ENCODE peak calls at places on chromosomes 13 and 19, in seven cellular contexts. U, H, I, W, J, V and F are unnamed samples.
A peak's percentile ranks its signal among the peaks of the same experiment; 100 is the strongest.

GRCh38 chr13:23966691-23967615 is 69.7 kb upstream of the C1QTNF9B start:
- DNase-seq in U (no peak), H (no peak), I (no peak), W (no peak), J (no peak), V (no peak), F (no peak)

GRCh38 chr19:6734096-6734696 is 3.2 kb downstream of the GPR108 start:
- DNase-seq in U (no peak), H (no peak), I (no peak), W (peak; percentile 42), J (no peak), V (no peak), F (no peak)

GRCh38 chr19:42096255-42096837 is 20.4 kb downstream of the ZNF574 start:
- DNase-seq in U (no peak), H (no peak), I (no peak), W (no peak), J (no peak), V (no peak), F (no peak)

GRCh38 chr13:88000787-88001186 is 329.6 kb downstream of the SLITRK5 start:
- DNase-seq in U (no peak), H (no peak), I (no peak), W (no peak), J (no peak), V (no peak), F (no peak)

GRCh38 chr13:24923305-24923640 is 159.3 kb downstream of the RNF17 start:
- DNase-seq in U (peak; percentile 12), H (no peak), I (no peak), W (no peak), J (no peak), V (no peak), F (no peak)

GRCh38 chr13:112102243-112102642 is 35.3 kb downstream of the SOX1 start:
- DNase-seq in U (no peak), H (no peak), I (no peak), W (no peak), J (no peak), V (no peak), F (no peak)

GRCh38 chr19:17421942-17422341 is 2.1 kb downstream of the MVB12A start:
- DNase-seq in U (no peak), H (no peak), I (no peak), W (no peak), J (no peak), V (no peak), F (no peak)

GRCh38 chr13:27919934-27920676 is at the start of gene PDX1:
- DNase-seq in U (no peak), H (no peak), I (no peak), W (no peak), J (peak; percentile 46), V (no peak), F (no peak)

GRCh38 chr13:27927444-27928352 is 7.9 kb downstream of the PDX1 start:
- DNase-seq in U (no peak), H (no peak), I (no peak), W (no peak), J (no peak), V (no peak), F (no peak)

GRCh38 chr13:40983725-40984669 is 35.1 kb downstream of the ELF1 start:
- DNase-seq in U (no peak), H (no peak), I (no peak), W (no peak), J (no peak), V (no peak), F (no peak)

GRCh38 chr19:44848036-44848804 is 2.1 kb downstream of the NECTIN2 start:
- DNase-seq in U (peak; percentile 53), H (no peak), I (no peak), W (peak; percentile 53), J (no peak), V (no peak), F (no peak)

DNA sequence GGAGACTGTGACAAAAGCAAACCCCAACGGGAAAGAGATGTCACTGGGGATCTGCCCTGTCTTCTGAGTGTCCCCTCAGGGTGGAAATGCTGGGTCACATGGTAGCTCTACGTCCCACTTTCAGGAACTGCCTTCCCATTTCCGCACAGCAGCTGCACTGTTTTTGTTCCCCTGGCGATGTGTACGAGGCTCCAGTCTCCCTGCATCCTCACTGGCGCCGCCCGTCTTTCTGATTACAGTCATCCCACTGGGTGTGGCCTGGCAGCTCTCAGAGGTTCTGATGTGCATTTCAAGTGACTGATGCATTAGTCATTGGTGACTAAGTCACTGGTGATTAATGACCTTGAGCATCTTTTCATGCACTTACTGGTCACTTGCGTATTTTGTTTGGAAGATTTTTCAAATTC is 21.2 kb downstream of the PCID2 start:
- DNase-seq in U (peak; percentile 85), H (peak; percentile 93), I (peak; percentile 91), W (no peak), J (peak; percentile 97), V (peak; percentile 33), F (peak; percentile 62)
- H3K4me1 ChIP-seq in U (peaks cover 13% of the 10 kb centered on the region), H (no peaks in the 10 kb centered on the region), I (peaks cover 17% of the 10 kb centered on the region), W (no peaks in the 10 kb centered on the region), J (peaks cover 15% of the 10 kb centered on the region), V (no peaks in the 10 kb centered on the region), F (no peaks in the 10 kb centered on the region)

GRCh38 chr13:113642563-113642962 is 15.4 kb downstream of the ATP4B start:
- DNase-seq in U (no peak), H (no peak), I (no peak), W (no peak), J (no peak), V (no peak), F (no peak)
- H3K4me1 ChIP-seq in U (peaks cover 7% of the 10 kb centered on the region), H (no peaks in the 10 kb centered on the region), I (peaks cover 14% of the 10 kb centered on the region), W (peaks cover 16% of the 10 kb centered on the region), J (peaks cover 7% of the 10 kb centered on the region), V (no peaks in the 10 kb centered on the region), F (no peaks in the 10 kb centered on the region)

DNA sequence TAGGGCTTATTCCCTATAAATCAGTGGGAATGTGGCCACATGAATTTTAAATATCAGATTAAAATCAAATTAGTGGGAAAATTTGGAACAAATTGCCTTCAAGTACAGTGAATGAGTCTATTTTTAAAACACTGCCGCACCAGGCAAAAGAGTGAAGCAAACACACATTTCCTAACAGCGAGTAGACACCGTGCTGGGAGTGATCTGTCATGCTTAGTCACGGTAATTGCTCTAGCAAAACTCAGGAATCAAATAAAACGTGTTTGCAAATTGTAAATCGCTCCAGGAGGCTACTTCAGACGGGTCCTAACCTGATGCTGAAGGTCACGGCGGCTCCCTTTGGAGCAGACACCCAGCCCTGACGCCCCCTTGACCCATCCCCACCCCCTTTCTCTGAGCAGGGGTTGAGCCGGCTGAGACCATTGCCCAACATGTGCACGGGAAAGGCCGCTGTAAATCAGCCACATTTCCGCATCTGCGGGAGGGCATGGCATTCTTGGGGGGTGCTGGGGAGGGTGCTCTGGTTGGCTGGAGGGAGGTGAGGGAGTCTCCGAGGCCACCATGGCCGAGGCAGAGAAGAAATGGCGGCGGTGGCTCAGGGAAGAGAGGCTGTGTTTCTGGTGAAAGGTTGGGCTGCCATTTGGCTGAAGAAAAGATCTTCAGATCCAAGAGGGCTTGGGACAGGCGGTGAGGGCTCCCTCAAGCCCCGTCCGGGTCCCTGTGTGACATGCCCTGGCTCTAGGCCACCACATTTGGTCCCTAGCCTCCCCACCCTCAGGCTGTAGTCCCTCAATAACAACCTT is 8.9 kb downstream of the CEBPA start:
- DNase-seq in U (no peak), H (peak; percentile 46), I (peak; percentile 30), W (peak; percentile 71), J (peak; percentile 78), V (no peak), F (no peak)
- H3K4me1 ChIP-seq in U (no peaks in the 10 kb centered on the region), H (peaks cover 18% of the 10 kb centered on the region), I (peaks cover 20% of the 10 kb centered on the region), W (peaks cover 57% of the 10 kb centered on the region), J (peaks cover 44% of the 10 kb centered on the region), V (no peaks in the 10 kb centered on the region), F (peaks cover 5% of the 10 kb centered on the region)

GRCh38 chr13:99044764-99045163 is 66.9 kb upstream of the DOCK9 start:
- DNase-seq in U (no peak), H (no peak), I (no peak), W (no peak), J (no peak), V (no peak), F (no peak)
- H3K4me1 ChIP-seq in U (peaks cover 14% of the 10 kb centered on the region), H (no peaks in the 10 kb centered on the region), I (no peaks in the 10 kb centered on the region), W (peaks cover 50% of the 10 kb centered on the region), J (peaks cover 31% of the 10 kb centered on the region), V (no peaks in the 10 kb centered on the region), F (peaks cover 52% of the 10 kb centered on the region)

DNA sequence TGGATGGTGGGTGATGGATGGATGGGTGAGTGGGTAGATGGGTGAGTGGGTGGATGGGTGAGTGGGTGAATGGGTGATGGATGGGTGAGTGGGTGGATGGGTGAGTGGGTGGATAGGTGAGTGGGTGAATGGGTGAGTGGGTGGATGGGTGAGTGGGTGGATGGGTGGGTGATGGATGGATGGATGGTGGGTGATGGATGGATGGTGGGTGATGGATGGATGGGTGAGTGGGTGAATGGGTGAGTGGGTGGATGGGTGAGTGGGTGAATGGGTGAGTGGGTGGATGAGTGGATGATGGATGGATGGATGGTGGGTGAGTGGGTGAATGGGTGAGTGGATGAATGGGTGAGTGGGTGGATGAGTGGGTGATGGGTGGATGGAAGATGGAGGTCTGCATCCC is 2.8 kb downstream of the SMIM24 start:
- DNase-seq in U (no peak), H (no peak), I (no peak), W (no peak), J (no peak), V (no peak), F (no peak)
- H3K4me1 ChIP-seq in U (no peaks in the 10 kb centered on the region), H (no peaks in the 10 kb centered on the region), I (no peaks in the 10 kb centered on the region), W (peaks cover under 1% of the 10 kb centered on the region), J (no peaks in the 10 kb centered on the region), V (no peaks in the 10 kb centered on the region), F (no peaks in the 10 kb centered on the region)

DNA sequence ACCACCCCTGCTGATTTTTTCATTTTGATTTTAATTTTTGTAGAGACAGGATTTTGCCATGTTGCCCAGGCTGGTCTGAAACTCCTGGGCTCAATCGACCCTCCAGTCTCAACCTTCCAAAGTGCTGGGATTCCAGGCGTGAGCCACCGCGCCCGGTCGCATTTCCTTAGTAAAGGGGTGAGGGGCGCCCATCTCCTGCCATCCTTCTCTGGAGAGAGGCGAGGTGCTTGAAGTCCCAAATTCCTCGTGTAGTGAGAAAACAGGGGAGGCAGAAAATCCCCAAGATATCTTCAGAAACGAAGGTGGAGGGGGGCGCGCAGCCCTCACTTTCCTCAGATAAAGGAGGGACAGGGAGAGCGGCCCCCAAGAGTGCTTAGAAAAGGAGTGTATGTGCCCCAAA is 21.0 kb upstream of the GATAD2A start:
- DNase-seq in U (no peak), H (no peak), I (no peak), W (no peak), J (no peak), V (no peak), F (no peak)
- H3K4me1 ChIP-seq in U (peaks cover 37% of the 10 kb centered on the region), H (peaks cover 30% of the 10 kb centered on the region), I (peaks cover 5% of the 10 kb centered on the region), W (peaks cover 51% of the 10 kb centered on the region), J (peaks cover 25% of the 10 kb centered on the region), V (peaks cover 13% of the 10 kb centered on the region), F (peaks cover 19% of the 10 kb centered on the region)

DNA sequence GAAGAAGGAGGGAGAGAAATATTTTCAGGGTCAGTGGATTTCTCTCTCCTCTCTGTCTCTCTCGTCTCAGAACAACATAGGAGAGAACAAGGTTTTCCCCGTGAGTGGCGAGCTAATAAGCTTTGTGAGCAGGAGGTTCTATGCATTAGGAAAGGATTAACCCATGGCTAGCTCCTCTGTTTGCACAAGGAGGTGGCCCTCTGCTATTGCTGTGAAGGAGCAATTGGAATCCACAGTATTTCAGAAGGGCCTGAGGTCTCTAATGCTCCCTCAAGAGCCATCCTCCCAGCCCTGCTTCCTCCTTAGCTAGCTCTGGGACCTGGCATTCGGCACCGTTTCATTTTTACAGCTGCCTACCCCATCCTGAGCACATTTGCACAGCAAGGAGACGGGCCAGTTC is 288.9 kb upstream of the MAB21L1 start:
- DNase-seq in U (no peak), H (no peak), I (no peak), W (no peak), J (no peak), V (no peak), F (no peak)
- H3K4me1 ChIP-seq in U (no peaks in the 10 kb centered on the region), H (peaks cover 5% of the 10 kb centered on the region), I (no peaks in the 10 kb centered on the region), W (no peaks in the 10 kb centered on the region), J (no peaks in the 10 kb centered on the region), V (no peaks in the 10 kb centered on the region), F (no peaks in the 10 kb centered on the region)

GRCh38 chr13:110273254-110273653 is 33.7 kb downstream of the COL4A1 start:
- DNase-seq in U (no peak), H (no peak), I (no peak), W (no peak), J (no peak), V (no peak), F (no peak)
- H3K4me1 ChIP-seq in U (peaks cover 73% of the 10 kb centered on the region), H (peaks cover 4% of the 10 kb centered on the region), I (no peaks in the 10 kb centered on the region), W (peaks cover 25% of the 10 kb centered on the region), J (no peaks in the 10 kb centered on the region), V (peaks cover 5% of the 10 kb centered on the region), F (peaks cover 3% of the 10 kb centered on the region)